ENCODE peak calls at places on chromosomes 16 and 17, in ten cellular contexts. C, G, N, U, Q, T, Y, P, D and W are unnamed samples.
A peak's percentile ranks its signal among the peaks of the same experiment; 100 is the strongest.

GRCh38 chr17:69525920-69526841 is 111.7 kb downstream of the MAP2K6 start:
- DNase-seq in T (no peak), Q (peak; percentile 86), G (peak; percentile 69), D (no peak), C (peak; percentile 79), N (peak; percentile 18), Y (no peak), P (no peak), U (peak; percentile 54), W (peak; percentile 69)

GRCh38 chr16:89413811-89414585 is 76.4 kb downstream of the ANKRD11 start:
- DNase-seq in P (no peak), U (no peak), D (no peak), C (no peak), G (no peak), T (no peak), Y (no peak), N (peak; percentile 47), Q (no peak), W (no peak)

GRCh38 chr16:78258651-78259050 is 159.2 kb downstream of the WWOX start:
- DNase-seq in T (no peak), Y (no peak), C (no peak), G (peak; percentile 18), P (no peak), D (no peak), U (no peak), Q (no peak), N (no peak), W (no peak)

GRCh38 chr17:39996162-39996561 is 15.6 kb downstream of the PSMD3 start:
- DNase-seq in C (no peak), P (no peak), G (no peak), T (no peak), Y (no peak), U (no peak), N (no peak), Q (no peak), D (no peak), W (no peak)

GRCh38 chr16:88619859-88620655 is 18.3 kb upstream of the IL17C start:
- DNase-seq in Q (no peak), T (peak; percentile 63), G (no peak), Y (no peak), D (no peak), N (no peak), U (no peak), P (no peak), C (no peak), W (no peak)

GRCh38 chr17:7256766-7257456 is 4.9 kb downstream of the ELP5 start:
- DNase-seq in C (no peak), P (no peak), Q (no peak), D (no peak), U (no peak), G (no peak), T (no peak), N (no peak), Y (no peak), W (no peak)

GRCh38 chr17:81601525-81602120 is 35.3 kb downstream of the NPLOC4 start:
- DNase-seq in C (peak; percentile 86), Q (peak; percentile 69), G (peak; percentile 78), Y (peak; percentile 37), P (no peak), U (peak; percentile 64), D (no peak), N (no peak), T (peak; percentile 25), W (peak; percentile 87)

GRCh38 chr17:73261952-73262675 is 434 bp upstream of the CPSF4L start:
- DNase-seq in T (no peak), D (no peak), N (no peak), Y (no peak), P (no peak), G (no peak), U (no peak), Q (no peak), C (no peak), W (no peak)

GRCh38 chr17:13851889-13852288 is 217.4 kb upstream of the COX10 start:
- DNase-seq in N (no peak), Q (no peak), P (no peak), C (no peak), U (no peak), G (no peak), Y (no peak), T (no peak), D (no peak), W (no peak)

GRCh38 chr17:56887552-56888467 is 26.0 kb downstream of the TRIM25 start:
- DNase-seq in Y (peak; percentile 13), T (no peak), P (no peak), Q (no peak), U (no peak), G (no peak), D (no peak), C (no peak), N (no peak), W (no peak)

GRCh38 chr17:41496803-41497484 is 7.2 kb upstream of the KRT36 start:
- DNase-seq in P (no peak), D (no peak), Y (peak; percentile 86), T (peak; percentile 65), U (peak; percentile 61), G (peak; percentile 69), C (peak; percentile 93), Q (peak; percentile 54), N (peak; percentile 48), W (peak; percentile 91)

GRCh38 chr17:67105213-67105612 is 60.9 kb downstream of the CACNG1 start:
- DNase-seq in P (no peak), G (no peak), T (no peak), D (no peak), C (peak; percentile 80), U (no peak), Y (peak; percentile 65), N (no peak), Q (no peak), W (no peak)

GRCh38 chr17:45867702-45868101 is 23.0 kb downstream of the SPPL2C start:
- DNase-seq in U (no peak), N (no peak), P (no peak), D (no peak), Y (no peak), Q (peak; percentile 32), C (no peak), T (no peak), G (peak; percentile 41), W (peak; percentile 9)

GRCh38 chr16:67963325-67964321 is 4.8 kb downstream of the SLC12A4 start:
- DNase-seq in U (no peak), G (no peak), P (no peak), Q (no peak), D (no peak), N (no peak), C (no peak), T (no peak), Y (no peak), W (no peak)

GRCh38 chr17:17264430-17264829 is 16.6 kb downstream of the COPS3 start:
- DNase-seq in Q (no peak), Y (no peak), N (no peak), P (no peak), G (no peak), U (no peak), C (no peak), T (no peak), D (no peak), W (no peak)

GRCh38 chr17:79576333-79576732 is 34.5 kb downstream of the RBFOX3 start:
- DNase-seq in Q (no peak), D (no peak), Y (no peak), U (no peak), G (no peak), N (no peak), T (no peak), P (no peak), C (no peak), W (no peak)

GRCh38 chr16:57096192-57096591 is 3.8 kb downstream of the CPNE2 start:
- DNase-seq in Y (no peak), G (no peak), P (no peak), Q (no peak), N (no peak), C (no peak), U (no peak), T (no peak), D (no peak), W (no peak)

GRCh38 chr16:67116388-67117311 is 6.9 kb downstream of the PHAF1 start:
- DNase-seq in P (no peak), Q (no peak), T (no peak), U (no peak), N (no peak), G (no peak), C (peak; percentile 17), Y (no peak), D (no peak), W (no peak)

GRCh38 chr17:76266244-76266938 is 1.2 kb downstream of the UBALD2 start:
- DNase-seq in U (no peak), G (no peak), Y (no peak), P (no peak), T (no peak), Q (peak; percentile 48), D (no peak), C (peak; percentile 56), N (no peak), W (peak; percentile 54)

GRCh38 chr17:51372345-51373004 is 112.1 kb downstream of the UTP18 start:
- DNase-seq in Y (peak; percentile 57), T (no peak), P (no peak), Q (peak; percentile 80), N (no peak), U (peak; percentile 84), D (no peak), C (peak; percentile 79), G (peak; percentile 50), W (peak; percentile 96)

GRCh38 chr17:64327201-64327930 is 63.3 kb downstream of the PECAM1 start:
- DNase-seq in Q (peak; percentile 64), Y (no peak), G (no peak), C (peak; percentile 93), T (no peak), N (peak; percentile 77), D (no peak), P (no peak), U (no peak), W (no peak)

GRCh38 chr16:74731853-74732477 is 31.3 kb upstream of the MLKL start:
- DNase-seq in Q (no peak), D (no peak), G (no peak), P (no peak), Y (no peak), T (no peak), U (no peak), N (no peak), C (no peak), W (no peak)

GRCh38 chr17:50864747-50865059 is 1.5 kb downstream of the TOB1 start:
- DNase-seq in C (no peak), Y (no peak), Q (no peak), N (no peak), G (no peak), P (no peak), T (no peak), U (no peak), D (no peak), W (no peak)